ENCODE peak calls at places on chromosome 16, in eight cellular contexts. T is GM20000; K is stimulated activated CD4-positive, alpha-beta T cell treated with anti-CD3 and anti-CD28 coated beads, Interleukin-2, amount 100 ng/mL, for 24 hours; C is activated CD4-positive, alpha-beta T cell treated with anti-CD3 and anti-CD28 coated beads for 48 hours; G is RWPE1; Q is heart right ventricle; O is HFFc6; U is stimulated activated CD8-positive, alpha-beta memory T cell treated with anti-CD3 and anti-CD28 coated beads, Interleukin-12 subunit alpha, Interleukin-12 subunit beta, amount 100 ng/mL, for 1 hour. J is an unnamed sample.

GRCh38 chr16:27326251-27326650 is 12.5 kb downstream of the IL4R start:
- DNase-seq in T (no peak), K (no peak), C (no peak), G (no peak), Q (no peak), O (no peak), U (no peak), J (no peak)

GRCh38 chr16:29876578-29877249 is 13.7 kb upstream of the CDIPT start:
- DNase-seq in T (peak), K (peak), C (peak), G (no peak), Q (no peak), O (no peak), U (no peak), J (no peak)

GRCh38 chr16:10641953-10642949 is 52.5 kb downstream of the TEKT5 start:
- DNase-seq in T (no peak), K (no peak), C (no peak), G (no peak), Q (no peak), O (no peak), U (no peak), J (no peak)

GRCh38 chr16:89575247-89576172 is at the start of gene CPNE7:
- DNase-seq in T (peak), K (no peak), C (no peak), G (no peak), Q (no peak), O (no peak), U (no peak), J (no peak)

GRCh38 chr16:80607204-80607603 is 66.4 kb downstream of the DYNLRB2 start:
- DNase-seq in T (no peak), K (no peak), C (no peak), G (no peak), Q (no peak), O (no peak), U (no peak), J (no peak)

GRCh38 chr16:81758376-81758775 is 20.7 kb upstream of the PLCG2 start:
- DNase-seq in T (no peak), K (no peak), C (no peak), G (no peak), Q (no peak), O (no peak), U (no peak), J (no peak)

GRCh38 chr16:75039941-75040340 is 41.1 kb downstream of the ZNRF1 start:
- DNase-seq in T (no peak), K (no peak), C (no peak), G (no peak), Q (no peak), O (no peak), U (no peak), J (no peak)

GRCh38 chr16:2471653-2472487 is 773 bp downstream of the NTN3 start:
- DNase-seq in T (no peak), K (no peak), C (no peak), G (no peak), Q (no peak), O (no peak), U (no peak), J (no peak)

GRCh38 chr16:55294947-55295346 is 29.1 kb upstream of the IRX6 start:
- DNase-seq in T (no peak), K (no peak), C (no peak), G (no peak), Q (peak), O (no peak), U (no peak), J (no peak)

GRCh38 chr16:64278196-64278595 is 843.7 kb downstream of the CDH11 start:
- DNase-seq in T (no peak), K (no peak), C (no peak), G (no peak), Q (no peak), O (peak), U (no peak), J (no peak)

GRCh38 chr16:49854227-49855203 is 1.4 kb downstream of the ZNF423 start:
- DNase-seq in T (no peak), K (no peak), C (no peak), G (no peak), Q (peak), O (no peak), U (no peak), J (no peak)

GRCh38 chr16:88681709-88682451 is 4.4 kb downstream of the SNAI3 start:
- DNase-seq in T (peak), K (peak), C (peak), G (no peak), Q (peak), O (no peak), U (no peak), J (no peak)

GRCh38 chr16:81997738-81998137 is 13.5 kb downstream of the SDR42E1 start:
- DNase-seq in T (no peak), K (no peak), C (no peak), G (peak), Q (no peak), O (peak), U (no peak), J (peak)

GRCh38 chr16:1157639-1158455 is 4.9 kb downstream of the CACNA1H start:
- DNase-seq in T (no peak), K (no peak), C (no peak), G (no peak), Q (peak), O (no peak), U (no peak), J (no peak)

GRCh38 chr16:23788653-23789052 is 33.8 kb downstream of the CHP2 start:
- DNase-seq in T (no peak), K (no peak), C (no peak), G (no peak), Q (no peak), O (no peak), U (no peak), J (no peak)

GRCh38 chr16:77637939-77638338 is 84.4 kb upstream of the NUDT7 start:
- DNase-seq in T (no peak), K (no peak), C (no peak), G (no peak), Q (no peak), O (no peak), U (no peak), J (peak)

GRCh38 chr16:90020838-90021382 is 1.7 kb upstream of the DBNDD1 start:
- DNase-seq in T (no peak), K (no peak), C (no peak), G (no peak), Q (no peak), O (peak), U (no peak), J (peak)

GRCh38 chr16:74865922-74866598 is 91.4 kb upstream of the FA2H start:
- DNase-seq in T (no peak), K (no peak), C (no peak), G (no peak), Q (no peak), O (no peak), U (no peak), J (peak)

GRCh38 chr16:79061199-79061598 is 539.3 kb downstream of the MAF start:
- DNase-seq in T (no peak), K (no peak), C (no peak), G (no peak), Q (no peak), O (no peak), U (no peak), J (no peak)

GRCh38 chr16:3454093-3454492 is 10.6 kb downstream of the NAA60 start:
- DNase-seq in T (no peak), K (no peak), C (no peak), G (no peak), Q (no peak), O (no peak), U (no peak), J (no peak)

GRCh38 chr16:73023752-73024570 is 24.0 kb downstream of the ZFHX3 start:
- DNase-seq in T (no peak), K (no peak), C (no peak), G (no peak), Q (no peak), O (no peak), U (no peak), J (no peak)

GRCh38 chr16:72025404-72026114 is 17.0 kb downstream of the DHODH start:
- DNase-seq in T (no peak), K (no peak), C (no peak), G (no peak), Q (no peak), O (no peak), U (no peak), J (no peak)

GRCh38 chr16:85261657-85262557 is 149.6 kb upstream of the CIBAR2 start:
- DNase-seq in T (no peak), K (no peak), C (no peak), G (no peak), Q (no peak), O (no peak), U (no peak), J (no peak)

GRCh38 chr16:11047057-11047456 is 102.7 kb downstream of the CLEC16A start:
- DNase-seq in T (no peak), K (no peak), C (no peak), G (no peak), Q (no peak), O (peak), U (no peak), J (no peak)

GRCh38 chr16:4613636-4614570 is 785 bp downstream of the UBALD1 start:
- DNase-seq in T (peak), K (peak), C (peak), G (no peak), Q (peak), O (no peak), U (no peak), J (peak)

GRCh38 chr16:81940781-81941560 is 70.3 kb downstream of the SDR42E1 start:
- DNase-seq in T (no peak), K (no peak), C (peak), G (peak), Q (no peak), O (peak), U (no peak), J (peak)

GRCh38 chr16:57519796-57520360 is 16.5 kb downstream of the CCDC102A start:
- DNase-seq in T (peak), K (peak), C (peak), G (peak), Q (peak), O (peak), U (peak), J (peak)

GRCh38 chr16:89166696-89167424 is 4.7 kb upstream of the CDH15 start:
- DNase-seq in T (no peak), K (no peak), C (no peak), G (no peak), Q (no peak), O (no peak), U (no peak), J (no peak)

GRCh38 chr16:48818257-48818656 is 208.3 kb upstream of the N4BP1 start:
- DNase-seq in T (no peak), K (no peak), C (no peak), G (no peak), Q (no peak), O (no peak), U (no peak), J (no peak)

GRCh38 chr16:62018301-62019060 is 17.8 kb downstream of the CDH8 start:
- DNase-seq in T (no peak), K (no peak), C (no peak), G (no peak), Q (no peak), O (no peak), U (no peak), J (no peak)

GRCh38 chr16:67170168-67170947 is at the start of gene NOL3:
- DNase-seq in T (peak), K (peak), C (peak), G (peak), Q (peak), O (peak), U (no peak), J (peak)

GRCh38 chr16:74939688-74940087 is 45.2 kb downstream of the WDR59 start:
- DNase-seq in T (no peak), K (no peak), C (no peak), G (no peak), Q (no peak), O (no peak), U (no peak), J (no peak)

GRCh38 chr16:89491238-89491869 is 993 bp upstream of the ANKRD11 start:
- DNase-seq in T (no peak), K (no peak), C (no peak), G (no peak), Q (no peak), O (no peak), U (no peak), J (peak)

GRCh38 chr16:2194852-2195315 is 1.5 kb downstream of the CASKIN1 start:
- DNase-seq in T (peak), K (peak), C (peak), G (peak), Q (no peak), O (peak), U (peak), J (peak)

GRCh38 chr16:4513086-4513860 is 25.3 kb downstream of the CDIP1 start:
- DNase-seq in T (no peak), K (no peak), C (no peak), G (no peak), Q (no peak), O (no peak), U (no peak), J (no peak)

GRCh38 chr16:50646345-50646744 is 34.8 kb downstream of the SNX20 start:
- DNase-seq in T (no peak), K (no peak), C (no peak), G (no peak), Q (no peak), O (no peak), U (no peak), J (no peak)

GRCh38 chr16:11379420-11379819 is 34.2 kb downstream of the RMI2 start:
- DNase-seq in T (peak), K (peak), C (peak), G (no peak), Q (no peak), O (no peak), U (no peak), J (no peak)

GRCh38 chr16:88688013-88688778 is 1.9 kb upstream of the SNAI3 start:
- DNase-seq in T (no peak), K (no peak), C (no peak), G (no peak), Q (peak), O (no peak), U (no peak), J (no peak)